ENCODE peak calls at places on chromosomes 12 and 14, in seven cellular contexts. Y, Z, T, P, B, Q and I are unnamed samples.
A peak's percentile ranks its signal among the peaks of the same experiment; 100 is the strongest.

GRCh38 chr14:96173646-96174475 is 30.8 kb upstream of the BDKRB2 start:
- DNase-seq in P (no peak), B (no peak), Y (no peak), T (no peak), Z (no peak), Q (no peak), I (no peak)

GRCh38 chr14:54877015-54877702 is 25.5 kb downstream of the GCH1 start:
- DNase-seq in T (peak; percentile 93), B (no peak), P (peak; percentile 24), Q (no peak), Y (no peak), Z (peak; percentile 11), I (no peak)

GRCh38 chr12:52836042-52836466 is 1.9 kb upstream of the KRT79 start:
- DNase-seq in T (peak; percentile 40), P (peak; percentile 85), Y (peak; percentile 83), B (no peak), Z (no peak), Q (peak; percentile 51), I (peak; percentile 42)

GRCh38 chr14:82159624-82160023 is 626.0 kb upstream of the SEL1L start:
- DNase-seq in T (no peak), Y (no peak), P (no peak), Z (no peak), Q (no peak), B (no peak), I (no peak)

GRCh38 chr14:61280092-61280525 is 1.0 kb downstream of the TMEM30B start:
- DNase-seq in B (no peak), T (no peak), Z (no peak), Q (peak; percentile 16), P (no peak), Y (no peak), I (no peak)

GRCh38 chr14:53367631-53368030 is 214.5 kb upstream of the DDHD1 start:
- DNase-seq in T (peak; percentile 52), P (peak; percentile 53), Q (no peak), B (no peak), Y (peak; percentile 49), Z (no peak), I (peak; percentile 76)

GRCh38 chr12:49055092-49055491 is 5.5 kb downstream of the KMT2D start:
- DNase-seq in B (no peak), T (no peak), Q (no peak), Z (no peak), Y (no peak), P (no peak), I (no peak)

GRCh38 chr12:123358035-123358434 is 6.6 kb downstream of the SBNO1 start:
- DNase-seq in Q (no peak), Z (no peak), T (no peak), B (no peak), P (no peak), Y (no peak), I (no peak)

GRCh38 chr12:130714091-130714590 is 2.0 kb downstream of the RIMBP2 start:
- DNase-seq in Y (no peak), B (peak; percentile 49), T (no peak), P (no peak), Q (no peak), Z (peak; percentile 56), I (no peak)
- H3K4me3 ChIP-seq in Y (no peak overlapping the region), B (peak overlapping the region; percentile 71), T (no peak overlapping the region), P (no peak overlapping the region), Q (no peak overlapping the region), Z (no peak overlapping the region), I (no peak overlapping the region)

DNA sequence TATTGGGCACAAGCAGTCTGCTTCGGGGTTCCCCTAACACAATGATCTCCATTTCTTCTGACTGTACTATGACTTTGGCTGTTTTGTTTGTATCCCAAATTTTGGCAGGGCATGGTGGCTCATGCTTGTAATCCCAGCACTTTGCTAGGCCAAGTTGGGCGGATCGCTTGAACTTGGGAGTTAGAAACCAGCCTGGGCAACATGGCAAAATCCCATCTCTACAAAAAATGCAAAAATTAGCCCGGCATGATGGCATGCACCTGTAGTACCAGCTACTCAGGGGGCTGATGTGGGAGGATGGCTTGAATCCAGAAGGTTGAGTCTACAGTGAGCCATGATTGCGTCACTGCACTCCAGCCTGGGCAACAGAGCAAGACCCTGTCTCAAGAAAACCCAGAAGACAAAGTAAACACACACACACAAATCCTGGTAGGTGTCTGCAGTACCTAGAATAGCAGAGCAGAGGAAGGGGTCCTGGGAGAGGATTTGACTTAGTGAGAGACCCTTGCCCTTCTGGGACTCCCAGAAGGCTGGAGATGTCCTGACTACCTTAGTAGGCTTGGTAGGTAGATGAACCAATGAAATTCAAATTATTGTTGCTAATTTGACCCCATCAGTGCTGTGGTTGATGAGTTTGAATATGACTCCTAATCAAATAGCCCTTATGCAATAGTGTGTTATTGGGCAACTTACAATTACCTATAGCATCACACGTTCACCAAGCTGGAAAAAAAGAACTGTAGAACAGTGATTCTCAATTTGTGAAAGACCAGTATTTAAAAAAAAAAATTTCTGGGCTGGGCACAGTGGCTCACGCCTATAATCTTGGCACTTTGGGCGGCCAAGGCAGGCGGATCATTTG is 6.8 kb upstream of the AEBP2 start:
- DNase-seq in B (no peak), Z (no peak), Q (no peak), T (no peak), P (no peak), Y (no peak), I (no peak)
- H3K9ac ChIP-seq in B (no peak overlapping the region), Z (no peak overlapping the region), Q (no peak overlapping the region), T (no peak overlapping the region), P (peak overlapping the region; percentile 45), Y (peak overlapping the region; percentile 77), I (peak overlapping the region; percentile 41)

DNA sequence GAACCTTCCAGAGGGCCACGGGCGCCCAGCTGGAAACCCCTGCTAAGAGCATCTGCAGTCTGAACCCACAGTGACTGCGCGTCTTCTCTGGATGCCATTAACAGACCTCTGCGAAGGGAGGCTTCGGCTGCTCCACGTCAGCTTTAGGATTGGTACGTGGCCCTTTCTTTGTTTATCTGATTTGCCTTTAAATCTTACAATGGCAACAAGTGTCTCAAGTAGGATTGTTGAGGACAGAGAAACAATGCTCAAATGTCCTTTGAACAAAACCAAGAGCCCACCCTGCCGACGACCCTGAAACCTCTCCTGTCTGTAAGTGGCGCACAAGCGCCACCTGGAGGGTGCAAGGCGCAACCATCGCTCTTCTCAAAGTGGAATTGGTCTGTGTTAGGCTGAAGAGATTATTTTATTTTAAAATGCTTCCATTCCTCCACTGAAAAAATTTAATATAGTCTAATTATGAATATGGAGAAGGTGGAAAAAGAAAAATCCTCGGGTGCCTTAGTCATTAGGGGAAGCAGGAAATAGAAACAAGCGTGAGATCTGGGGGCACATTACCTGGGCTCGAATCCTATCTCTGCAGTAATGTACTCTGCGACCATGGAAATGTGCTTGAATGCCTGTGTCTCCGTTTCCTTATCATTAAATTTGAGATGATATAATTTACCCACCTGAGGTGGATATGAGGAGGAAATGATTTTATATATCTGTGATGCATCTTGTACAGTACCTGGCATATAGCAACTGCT is 82.6 kb upstream of the PTPRB start:
- DNase-seq in Z (peak; percentile 59), B (peak; percentile 80), Y (peak; percentile 64), T (peak; percentile 83), Q (peak; percentile 46), P (peak; percentile 53), I (peak; percentile 72)
- H3K4me3 ChIP-seq in Z (no peak overlapping the region), B (peak overlapping the region; percentile 21), Y (peak overlapping the region; percentile 69), T (peak overlapping the region; percentile 48), Q (no peak overlapping the region), P (peak overlapping the region; percentile 29), I (peak overlapping the region; percentile 61)

GRCh38 chr12:69779928-69780327 is 41.3 kb downstream of the RAB3IP start:
- DNase-seq in Z (peak; percentile 84), B (peak; percentile 53), T (peak; percentile 67), Q (peak; percentile 79), Y (peak; percentile 40), P (peak; percentile 36), I (peak; percentile 5)
- H3K9ac ChIP-seq in Z (no peak overlapping the region), B (no peak overlapping the region), T (no peak overlapping the region), Q (no peak overlapping the region), Y (no peak overlapping the region), P (no peak overlapping the region), I (no peak overlapping the region)

DNA sequence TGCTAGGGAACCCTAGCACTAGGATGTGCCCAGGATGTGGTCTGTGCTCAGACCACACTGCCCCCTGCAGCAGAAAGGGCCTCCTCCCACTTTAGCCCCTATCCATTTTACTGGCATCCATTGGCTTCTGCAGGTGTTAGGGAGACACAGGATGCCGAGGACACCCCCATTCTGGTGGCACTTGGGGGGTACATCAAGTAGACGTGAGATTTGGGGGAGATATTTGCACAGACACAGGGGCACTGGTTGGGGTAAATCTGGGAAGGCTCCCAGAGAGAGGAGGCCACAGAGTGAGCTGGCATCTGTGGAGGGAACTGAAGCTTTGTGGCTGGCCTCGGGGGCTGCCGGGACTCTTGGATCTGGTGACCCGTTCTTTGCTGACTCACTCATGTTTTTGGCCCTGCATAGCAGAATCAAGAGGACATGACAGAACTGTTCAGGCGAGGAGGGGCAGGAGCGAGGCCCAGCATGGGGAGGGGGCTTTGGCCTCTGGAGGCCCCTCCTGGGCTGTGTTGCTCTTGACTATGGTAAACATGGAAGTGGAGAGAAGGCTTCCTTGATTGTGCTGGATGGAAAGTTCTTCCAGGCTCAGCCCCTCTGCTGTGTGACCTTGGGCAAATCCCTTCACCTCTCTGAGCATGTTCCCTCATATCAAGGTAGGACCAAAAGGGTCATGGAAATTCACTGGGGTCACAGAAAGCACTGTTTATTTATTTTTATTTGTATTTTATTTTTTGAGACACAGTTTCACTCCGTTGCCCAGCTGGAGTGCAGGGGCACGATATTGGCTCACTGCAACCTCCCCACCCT is 1.8 kb downstream of the PLBD2 start:
- DNase-seq in T (no peak), Y (peak; percentile 54), Z (peak; percentile 16), B (no peak), P (peak; percentile 22), Q (peak; percentile 19), I (peak; percentile 17)
- H3K4me3 ChIP-seq in T (no peak overlapping the region), Y (peak overlapping the region; percentile 90), Z (no peak overlapping the region), B (no peak overlapping the region), P (peak overlapping the region; percentile 93), Q (peak overlapping the region; percentile 86), I (peak overlapping the region; percentile 92)